ENCODE peak calls at places on chromosomes 11 and 22, in five cellular contexts. P is A549, H is transverse colon, T is breast epithelium, R is pancreas. Y is an unnamed sample.
A peak's percentile ranks its signal among the peaks of the same experiment; 100 is the strongest.

GRCh38 chr22:36027579-36027959 is 1.1 kb downstream of the RBFOX2 start:
- DNase-seq in T (no peak), H (peak; percentile 14), R (no peak), P (peak; percentile 13), Y (no peak)

GRCh38 chr22:47045691-47046410 is 283.4 kb downstream of the TBC1D22A start:
- DNase-seq in R (peak; percentile 46), T (no peak), P (no peak), H (no peak), Y (no peak)

GRCh38 chr11:96204721-96205459 is 138.1 kb downstream of the MAML2 start:
- DNase-seq in P (no peak), H (no peak), R (no peak), T (no peak), Y (no peak)

GRCh38 chr11:119683783-119684182 is 45.2 kb downstream of the NECTIN1 start:
- DNase-seq in T (peak; percentile 94), P (no peak), R (no peak), H (no peak), Y (no peak)

GRCh38 chr11:92099183-92099582 is 125.4 kb upstream of the FAT3 start:
- DNase-seq in P (no peak), H (no peak), R (no peak), T (no peak), Y (no peak)

GRCh38 chr11:47233989-47234668 is 14.5 kb downstream of the ACP2 start:
- DNase-seq in T (no peak), P (peak; percentile 67), H (peak; percentile 24), R (no peak), Y (no peak)

GRCh38 chr11:113895367-113896155 is 9.0 kb upstream of the HTR3B start:
- DNase-seq in P (no peak), T (no peak), H (no peak), R (no peak), Y (no peak)

GRCh38 chr11:43556892-43557291 is 123.6 kb upstream of the HSD17B12 start:
- DNase-seq in R (no peak), H (no peak), P (no peak), T (no peak), Y (no peak)

GRCh38 chr22:39316440-39317083 is 2.9 kb downstream of the RPL3 start:
- DNase-seq in P (no peak), R (peak; percentile 81), T (peak; percentile 69), H (peak; percentile 79), Y (peak; percentile 71)

GRCh38 chr11:15166204-15166603 is 51.5 kb downstream of the INSC start:
- DNase-seq in P (no peak), R (no peak), T (no peak), H (no peak), Y (no peak)

GRCh38 chr22:46196268-46196667 is 45.9 kb downstream of the PPARA start:
- DNase-seq in H (peak; percentile 66), R (no peak), P (no peak), T (no peak), Y (no peak)

GRCh38 chr11:130070109-130070828 is 575 bp downstream of the APLP2 start:
- DNase-seq in T (no peak), R (peak; percentile 80), H (peak; percentile 52), P (peak; percentile 15), Y (peak; percentile 49)

GRCh38 chr11:118522571-118523072 is 4.7 kb upstream of the TTC36 start:
- DNase-seq in T (no peak), P (no peak), R (no peak), H (no peak), Y (no peak)

GRCh38 chr22:37379085-37379484 is 48.2 kb downstream of the ELFN2 start:
- DNase-seq in R (no peak), T (no peak), P (no peak), H (no peak), Y (no peak)

GRCh38 chr11:69209421-69209820 is 53.7 kb downstream of the SMIM38 start:
- DNase-seq in R (peak; percentile 48), T (no peak), H (no peak), P (no peak), Y (no peak)

GRCh38 chr11:124876818-124877630 is 11.8 kb downstream of the ROBO3 start:
- DNase-seq in R (no peak), P (no peak), T (no peak), H (no peak), Y (no peak)

GRCh38 chr22:38176170-38176741 is 5.4 kb downstream of the PLA2G6 start:
- DNase-seq in T (peak; percentile 93), P (no peak), R (peak; percentile 60), H (peak; percentile 56), Y (peak; percentile 29)

GRCh38 chr11:69052343-69053168 is 3.8 kb downstream of the TPCN2 start:
- DNase-seq in P (no peak), R (no peak), T (no peak), H (no peak), Y (no peak)

GRCh38 chr11:46674463-46675287 is 25.7 kb downstream of the ARHGAP1 start:
- DNase-seq in T (no peak), R (peak; percentile 53), P (no peak), H (peak; percentile 54), Y (no peak)

GRCh38 chr11:62487136-62487535 is 59.5 kb downstream of the AHNAK start:
- DNase-seq in T (no peak), P (no peak), R (no peak), H (no peak), Y (no peak)

GRCh38 chr22:30823015-30823370 is 128.3 kb downstream of the OSBP2 start:
- DNase-seq in T (no peak), H (no peak), P (no peak), R (no peak), Y (no peak)

GRCh38 chr11:6438979-6439571 is 1.7 kb downstream of the HPX start:
- DNase-seq in T (no peak), P (peak; percentile 65), H (peak; percentile 62), R (no peak), Y (no peak)

GRCh38 chr11:2317354-2318050 is 15.7 kb downstream of the TSPAN32 start:
- DNase-seq in H (no peak), R (no peak), T (no peak), P (no peak), Y (no peak)

GRCh38 chr11:27468643-27469332 is 3.8 kb downstream of the LGR4 start:
- DNase-seq in R (no peak), H (no peak), T (peak; percentile 33), P (no peak), Y (no peak)

GRCh38 chr22:33971561-33971961 is 51.3 kb upstream of the LARGE1 start:
- DNase-seq in P (no peak), R (no peak), T (peak; percentile 66), H (no peak), Y (no peak)

GRCh38 chr11:10584071-10584501 is 15.6 kb upstream of the LYVE1 start:
- DNase-seq in P (no peak), T (no peak), R (no peak), H (no peak), Y (no peak)

GRCh38 chr11:66745356-66746235 is 16.6 kb upstream of the SPTBN2 start:
- DNase-seq in R (peak; percentile 68), T (no peak), P (peak; percentile 58), H (peak; percentile 82), Y (peak; percentile 46)

DNA sequence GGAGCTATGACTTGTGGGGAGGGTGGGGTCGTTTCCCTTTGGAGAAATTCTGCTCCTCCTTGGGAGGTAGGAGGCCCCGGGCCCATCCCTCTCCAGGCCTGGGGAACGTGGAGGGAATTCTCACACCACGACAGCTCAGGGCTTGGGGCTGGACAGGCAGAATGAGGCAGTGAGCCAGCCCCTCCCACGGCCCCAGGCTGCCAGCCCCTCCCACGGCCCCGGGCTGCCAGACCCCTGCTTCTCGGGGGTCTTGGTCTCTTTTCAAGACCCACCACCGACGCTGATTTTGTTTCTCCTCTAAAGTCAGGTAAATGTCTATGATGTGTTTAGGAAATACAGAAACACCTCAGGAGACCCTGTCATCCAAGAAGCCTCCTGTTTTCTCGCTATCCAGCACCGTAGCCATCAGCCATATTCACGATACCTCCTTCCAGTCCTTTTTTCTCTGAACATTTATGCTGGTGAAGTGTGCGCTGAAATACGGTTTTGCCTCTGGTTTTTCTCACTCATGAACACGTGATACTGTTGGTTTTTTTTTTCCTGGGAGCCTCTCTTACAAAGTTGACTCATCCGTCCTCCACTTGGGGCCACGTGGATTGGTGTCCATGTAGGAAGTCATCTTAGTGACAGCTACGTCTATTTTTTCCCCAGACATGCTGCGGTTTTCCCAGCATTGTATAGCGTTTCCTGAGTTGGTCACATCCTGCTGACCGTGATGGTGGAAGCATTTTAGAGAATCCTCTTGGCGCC is 1219.6 kb downstream of the BRD1 start:
- DNase-seq in P (no peak), H (no peak), T (no peak), R (no peak), Y (no peak)
- H3K9me3 ChIP-seq in P (no peaks in the 10 kb centered on the region), H (no peaks in the 10 kb centered on the region), T (peaks cover 9% of the 10 kb centered on the region), R (no peaks in the 10 kb centered on the region), Y (no peaks in the 10 kb centered on the region)

GRCh38 chr11:126134461-126135155 is 71.9 kb upstream of the CDON start:
- DNase-seq in R (no peak), P (no peak), T (no peak), H (no peak), Y (no peak)

GRCh38 chr11:126133902-126134301 is 71.2 kb upstream of the CDON start:
- DNase-seq in R (no peak), H (no peak), T (no peak), P (no peak), Y (no peak)

GRCh38 chr11:126129681-126130671 is 67.3 kb upstream of the CDON start:
- DNase-seq in T (no peak), P (no peak), H (no peak), R (no peak), Y (no peak)

GRCh38 chr11:126135182-126136176 is 72.8 kb upstream of the CDON start:
- DNase-seq in P (no peak), T (no peak), H (no peak), R (no peak), Y (no peak)

GRCh38 chr11:126132319-126132718 is 69.7 kb upstream of the CDON start:
- DNase-seq in T (peak; percentile 74), P (no peak), H (no peak), R (no peak), Y (no peak)
- TF ChIP-seq CTCF in T (peak; percentile 14), P (no peak), H (no peak), R (no peak), Y (no peak)

DNA sequence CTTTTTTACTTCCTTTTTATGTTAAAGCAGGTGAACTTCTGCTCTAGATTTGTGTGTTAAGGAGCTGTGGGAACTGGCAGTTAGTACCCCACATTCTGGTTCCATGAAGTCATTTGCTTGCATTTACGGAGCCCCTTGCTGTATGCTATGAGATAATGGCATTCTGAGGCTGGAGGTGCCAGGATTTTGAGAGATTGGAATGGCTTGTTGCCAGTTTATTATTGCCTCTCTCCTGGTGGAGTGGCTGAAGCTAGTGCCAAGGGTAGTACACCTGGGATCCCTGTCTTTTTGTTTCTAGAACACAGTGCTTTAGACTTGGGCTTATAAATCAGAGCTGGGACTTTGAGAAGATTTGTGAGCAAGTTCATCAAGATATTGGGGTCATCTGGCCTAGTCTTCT is 73.8 kb downstream of the STIM1 start:
- DNase-seq in R (no peak), P (no peak), H (no peak), T (no peak), Y (no peak)
- H3K27ac ChIP-seq in R (peak overlapping the region; percentile 39), P (no peak overlapping the region), H (no peak overlapping the region), T (peak overlapping the region; percentile 50), Y (no peak overlapping the region)

GRCh38 chr11:42542336-42542735 is 769.5 kb upstream of the API5 start:
- DNase-seq in R (no peak), P (no peak), H (no peak), T (no peak), Y (no peak)

DNA sequence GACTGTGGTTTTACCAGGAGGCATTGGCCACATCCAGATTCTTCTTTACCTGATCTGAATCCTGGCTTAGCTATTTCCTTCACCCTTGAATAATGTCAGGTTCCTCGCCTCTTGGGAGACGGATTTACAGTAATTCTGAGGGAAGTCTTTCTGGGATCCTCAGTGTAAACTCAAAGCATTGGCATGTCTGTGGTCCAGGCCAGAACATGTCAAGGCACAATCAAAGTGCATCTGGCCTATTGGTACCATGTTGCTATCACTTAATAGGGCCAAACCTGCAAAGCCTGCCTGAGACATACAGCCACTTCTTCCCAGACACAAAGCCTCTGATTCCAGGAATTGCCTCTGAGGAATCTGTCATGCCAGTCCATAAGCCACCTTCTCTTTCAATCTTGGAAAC is 774.8 kb upstream of the API5 start:
- DNase-seq in R (no peak), T (no peak), H (no peak), P (no peak), Y (no peak)
- H3K9me3 ChIP-seq in R (no peaks in the 10 kb centered on the region), T (no peaks in the 10 kb centered on the region), H (no peaks in the 10 kb centered on the region), P (no peaks in the 10 kb centered on the region), Y (no peaks in the 10 kb centered on the region)